ENCODE peak calls at places on chromosomes 4 and X, in four cellular contexts. One of them, this sample, is unnamed.
A peak's percentile ranks its signal among the peaks of the same experiment; 100 is the strongest.

GRCh38 chrX:10677490-10677889 is 57.1 kb upstream of the MID1 start:
- DNase-seq in psoas muscle: peak; percentile 14
- DNase-seq in dorsolateral prefrontal cortex: peak; percentile 38
- DNase-seq in CD8-positive, alpha-beta memory T cell: no peak
- DNase-seq in this sample: peak; percentile 1

GRCh38 chrX:16869393-16870094 is 618 bp downstream of the RBBP7 start:
- DNase-seq in dorsolateral prefrontal cortex: no peak
- DNase-seq in psoas muscle: peak; percentile 50
- DNase-seq in CD8-positive, alpha-beta memory T cell: peak; percentile 44
- DNase-seq in this sample: no peak

GRCh38 chr4:151990201-151990600 is 229.4 kb upstream of the GATB start:
- DNase-seq in psoas muscle: no peak
- DNase-seq in CD8-positive, alpha-beta memory T cell: no peak
- DNase-seq in dorsolateral prefrontal cortex: no peak
- DNase-seq in this sample: no peak

GRCh38 chr4:153534792-153535629 is 68.9 kb downstream of the TMEM131L start:
- DNase-seq in CD8-positive, alpha-beta memory T cell: no peak
- DNase-seq in dorsolateral prefrontal cortex: no peak
- DNase-seq in psoas muscle: no peak
- DNase-seq in this sample: no peak

GRCh38 chrX:69014200-69014599 is 151.1 kb downstream of the PJA1 start:
- DNase-seq in CD8-positive, alpha-beta memory T cell: no peak
- DNase-seq in psoas muscle: no peak
- DNase-seq in dorsolateral prefrontal cortex: no peak
- DNase-seq in this sample: no peak

GRCh38 chr4:174401471-174402130 is 117.9 kb downstream of the CEP44 start:
- DNase-seq in psoas muscle: no peak
- DNase-seq in dorsolateral prefrontal cortex: no peak
- DNase-seq in CD8-positive, alpha-beta memory T cell: no peak
- DNase-seq in this sample: no peak

GRCh38 chrX:151019837-151020236 is 36.7 kb downstream of the HMGB3 start:
- DNase-seq in dorsolateral prefrontal cortex: no peak
- DNase-seq in psoas muscle: no peak
- DNase-seq in CD8-positive, alpha-beta memory T cell: no peak
- DNase-seq in this sample: no peak

GRCh38 chrX:24145340-24146186 is 4.0 kb upstream of the ZFX start:
- DNase-seq in CD8-positive, alpha-beta memory T cell: no peak
- DNase-seq in psoas muscle: no peak
- DNase-seq in dorsolateral prefrontal cortex: no peak
- DNase-seq in this sample: no peak

GRCh38 chr4:108861339-108861738 is 98.5 kb upstream of the ETNPPL start:
- DNase-seq in psoas muscle: no peak
- DNase-seq in CD8-positive, alpha-beta memory T cell: no peak
- DNase-seq in dorsolateral prefrontal cortex: no peak
- DNase-seq in this sample: no peak

DNA sequence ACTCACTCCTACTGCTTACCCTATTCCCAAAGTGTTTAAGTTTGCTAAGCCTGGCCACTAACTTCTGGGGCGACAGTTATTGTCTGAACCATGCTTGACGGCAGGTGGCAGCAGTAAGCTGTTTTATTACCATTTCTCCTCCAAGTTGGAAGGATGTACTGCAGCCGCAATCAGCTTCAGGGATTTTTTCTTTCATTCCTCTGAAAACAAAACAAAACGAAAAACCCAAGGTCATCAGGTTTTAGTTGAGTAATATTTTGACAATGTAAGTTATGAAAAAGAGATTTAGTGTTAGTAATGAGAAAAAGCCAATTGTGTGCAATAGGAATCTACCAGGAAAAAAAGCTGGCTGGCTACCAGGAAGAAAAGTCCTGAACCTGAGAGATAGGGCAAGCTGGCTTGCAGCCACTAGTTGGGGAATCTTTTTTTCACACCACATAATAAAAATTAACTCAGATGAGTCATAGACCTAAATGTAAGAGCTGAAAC is 13.2 kb upstream of the RAB9B start:
- DNase-seq in dorsolateral prefrontal cortex: peak; percentile 47
- DNase-seq in psoas muscle: peak; percentile 52
- DNase-seq in CD8-positive, alpha-beta memory T cell: peak; percentile 18
- DNase-seq in this sample: peak; percentile 8
- H3K27ac ChIP-seq in dorsolateral prefrontal cortex: no peak overlapping the region
- H3K27ac ChIP-seq in psoas muscle: no peak overlapping the region
- H3K27ac ChIP-seq in CD8-positive, alpha-beta memory T cell: no peak overlapping the region
- H3K27ac ChIP-seq in this sample: no peak overlapping the region

GRCh38 chr4:94397635-94398034 is 54.1 kb upstream of the PDLIM5 start:
- DNase-seq in dorsolateral prefrontal cortex: no peak
- DNase-seq in psoas muscle: no peak
- DNase-seq in CD8-positive, alpha-beta memory T cell: no peak
- DNase-seq in this sample: no peak

GRCh38 chr4:94399277-94399676 is 52.5 kb upstream of the PDLIM5 start:
- DNase-seq in CD8-positive, alpha-beta memory T cell: no peak
- DNase-seq in dorsolateral prefrontal cortex: no peak
- DNase-seq in psoas muscle: no peak
- DNase-seq in this sample: no peak

GRCh38 chr4:94396984-94397383 is 54.3 kb upstream of the HPGDS start:
- DNase-seq in CD8-positive, alpha-beta memory T cell: no peak
- DNase-seq in dorsolateral prefrontal cortex: no peak
- DNase-seq in psoas muscle: no peak
- DNase-seq in this sample: no peak

GRCh38 chr4:94399721-94400120 is 52.0 kb upstream of the PDLIM5 start:
- DNase-seq in dorsolateral prefrontal cortex: no peak
- DNase-seq in psoas muscle: no peak
- DNase-seq in CD8-positive, alpha-beta memory T cell: no peak
- DNase-seq in this sample: no peak

GRCh38 chr4:94395541-94395940 is 52.9 kb upstream of the HPGDS start:
- DNase-seq in CD8-positive, alpha-beta memory T cell: no peak
- DNase-seq in dorsolateral prefrontal cortex: no peak
- DNase-seq in psoas muscle: no peak
- DNase-seq in this sample: no peak
- H3K27ac ChIP-seq in CD8-positive, alpha-beta memory T cell: no peak overlapping the region
- H3K27ac ChIP-seq in dorsolateral prefrontal cortex: no peak overlapping the region
- H3K27ac ChIP-seq in psoas muscle: no peak overlapping the region
- H3K27ac ChIP-seq in this sample: no peak overlapping the region

GRCh38 chr4:112753333-112753732 is 116.4 kb downstream of the LARP7 start:
- DNase-seq in CD8-positive, alpha-beta memory T cell: no peak
- DNase-seq in dorsolateral prefrontal cortex: no peak
- DNase-seq in psoas muscle: no peak
- DNase-seq in this sample: no peak
- H3K27ac ChIP-seq in CD8-positive, alpha-beta memory T cell: no peak overlapping the region
- H3K27ac ChIP-seq in dorsolateral prefrontal cortex: no peak overlapping the region
- H3K27ac ChIP-seq in psoas muscle: no peak overlapping the region
- H3K27ac ChIP-seq in this sample: no peak overlapping the region

GRCh38 chr4:113683143-113683542 is 78.4 kb downstream of the CAMK2D start:
- DNase-seq in CD8-positive, alpha-beta memory T cell: peak; percentile 38
- DNase-seq in dorsolateral prefrontal cortex: no peak
- DNase-seq in psoas muscle: no peak
- DNase-seq in this sample: no peak

GRCh38 chr4:113678651-113679050 is 82.9 kb downstream of the CAMK2D start:
- DNase-seq in CD8-positive, alpha-beta memory T cell: no peak
- DNase-seq in psoas muscle: no peak
- DNase-seq in dorsolateral prefrontal cortex: no peak
- DNase-seq in this sample: no peak

GRCh38 chr4:113686950-113687718 is 74.4 kb downstream of the CAMK2D start:
- DNase-seq in CD8-positive, alpha-beta memory T cell: no peak
- DNase-seq in dorsolateral prefrontal cortex: no peak
- DNase-seq in psoas muscle: no peak
- DNase-seq in this sample: no peak

GRCh38 chr4:113684534-113685091 is 76.9 kb downstream of the CAMK2D start:
- DNase-seq in CD8-positive, alpha-beta memory T cell: no peak
- DNase-seq in psoas muscle: peak; percentile 62
- DNase-seq in dorsolateral prefrontal cortex: peak; percentile 56
- DNase-seq in this sample: peak; percentile 22

DNA sequence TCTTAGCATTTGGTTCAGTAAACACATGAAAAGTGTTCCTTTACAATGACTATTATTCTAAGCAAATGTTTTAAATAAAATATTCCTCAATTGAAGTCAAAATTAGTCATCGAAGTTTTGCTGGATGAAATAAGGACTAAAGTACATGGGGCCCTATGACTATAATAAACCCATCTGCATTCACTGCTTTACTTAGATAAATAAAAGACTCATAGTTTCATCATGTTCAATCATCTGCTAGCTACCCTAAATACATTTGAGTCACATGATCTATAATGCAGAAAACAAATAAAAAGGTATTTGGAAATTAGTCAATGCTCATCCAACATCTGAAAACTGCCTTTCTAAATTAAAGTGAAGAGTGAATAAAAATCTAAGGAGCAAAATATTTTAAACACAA is 78.8 kb downstream of the CAMK2D start:
- DNase-seq in psoas muscle: no peak
- DNase-seq in dorsolateral prefrontal cortex: no peak
- DNase-seq in CD8-positive, alpha-beta memory T cell: no peak
- DNase-seq in this sample: no peak
- H3K27ac ChIP-seq in psoas muscle: peak overlapping the region; percentile 82
- H3K27ac ChIP-seq in dorsolateral prefrontal cortex: no peak overlapping the region
- H3K27ac ChIP-seq in CD8-positive, alpha-beta memory T cell: no peak overlapping the region
- H3K27ac ChIP-seq in this sample: no peak overlapping the region

This sample was measured in substantia nigra.